ENCODE peak calls at places on chromosomes 11 and 22, in five cellular contexts. One of them, this sample, is unnamed.

GRCh38 chr11:27018902-27019544 is 21.6 kb upstream of the BBOX1 start:
- DNase-seq in mesothelial cell of epicardium: no peak
- DNase-seq in Calu3: no peak
- DNase-seq in lower leg skin: no peak
- DNase-seq in progenitor cell of endocrine pancreas: no peak
- DNase-seq in this sample: no peak

GRCh38 chr11:113668255-113668654 is 37.9 kb downstream of the TMPRSS5 start:
- DNase-seq in lower leg skin: no peak
- DNase-seq in mesothelial cell of epicardium: no peak
- DNase-seq in progenitor cell of endocrine pancreas: no peak
- DNase-seq in Calu3: no peak
- DNase-seq in this sample: no peak

GRCh38 chr11:67387518-67387917 is 4.3 kb upstream of the RAD9A start:
- DNase-seq in progenitor cell of endocrine pancreas: no peak
- DNase-seq in lower leg skin: no peak
- DNase-seq in Calu3: no peak
- DNase-seq in mesothelial cell of epicardium: no peak
- DNase-seq in this sample: no peak

GRCh38 chr11:36162282-36162825 is 126.9 kb downstream of the COMMD9 start:
- DNase-seq in lower leg skin: no peak
- DNase-seq in Calu3: no peak
- DNase-seq in mesothelial cell of epicardium: no peak
- DNase-seq in progenitor cell of endocrine pancreas: no peak
- DNase-seq in this sample: no peak

GRCh38 chr22:22089459-22090308 is 107.1 kb upstream of the TOP3B start:
- DNase-seq in mesothelial cell of epicardium: no peak
- DNase-seq in lower leg skin: no peak
- DNase-seq in Calu3: no peak
- DNase-seq in progenitor cell of endocrine pancreas: no peak
- DNase-seq in this sample: no peak

GRCh38 chr11:46277623-46278386 is at the start of gene CREB3L1:
- DNase-seq in mesothelial cell of epicardium: no peak
- DNase-seq in Calu3: no peak
- DNase-seq in progenitor cell of endocrine pancreas: no peak
- DNase-seq in lower leg skin: no peak
- DNase-seq in this sample: no peak

GRCh38 chr11:17164361-17165246 is 43.2 kb downstream of the PIK3C2A start:
- DNase-seq in mesothelial cell of epicardium: no peak
- DNase-seq in lower leg skin: no peak
- DNase-seq in Calu3: peak
- DNase-seq in progenitor cell of endocrine pancreas: no peak
- DNase-seq in this sample: no peak

GRCh38 chr22:36383110-36383581 is 4.6 kb downstream of the MYH9 start:
- DNase-seq in lower leg skin: no peak
- DNase-seq in Calu3: peak
- DNase-seq in mesothelial cell of epicardium: no peak
- DNase-seq in progenitor cell of endocrine pancreas: no peak
- DNase-seq in this sample: no peak

GRCh38 chr11:2137202-2138071 is 1.8 kb downstream of the IGF2 start:
- DNase-seq in progenitor cell of endocrine pancreas: no peak
- DNase-seq in lower leg skin: no peak
- DNase-seq in Calu3: peak
- DNase-seq in mesothelial cell of epicardium: peak
- DNase-seq in this sample: no peak

GRCh38 chr22:44493206-44493605 is 4.8 kb downstream of the RTL6 start:
- DNase-seq in progenitor cell of endocrine pancreas: no peak
- DNase-seq in mesothelial cell of epicardium: no peak
- DNase-seq in Calu3: no peak
- DNase-seq in lower leg skin: no peak
- DNase-seq in this sample: no peak

GRCh38 chr22:25923952-25924351 is 182.0 kb downstream of the MYO18B start:
- DNase-seq in mesothelial cell of epicardium: no peak
- DNase-seq in lower leg skin: no peak
- DNase-seq in progenitor cell of endocrine pancreas: no peak
- DNase-seq in Calu3: no peak
- DNase-seq in this sample: peak

GRCh38 chr11:2395856-2396255 is 4.7 kb upstream of the TSSC4 start:
- DNase-seq in mesothelial cell of epicardium: no peak
- DNase-seq in lower leg skin: no peak
- DNase-seq in progenitor cell of endocrine pancreas: no peak
- DNase-seq in Calu3: no peak
- DNase-seq in this sample: no peak

GRCh38 chr11:1653541-1654387 is 24.2 kb downstream of the KRTAP5-5 start:
- DNase-seq in lower leg skin: no peak
- DNase-seq in mesothelial cell of epicardium: no peak
- DNase-seq in progenitor cell of endocrine pancreas: no peak
- DNase-seq in Calu3: no peak
- DNase-seq in this sample: peak

GRCh38 chr22:48799227-48799970 is 1028.3 kb downstream of the BRD1 start:
- DNase-seq in Calu3: no peak
- DNase-seq in mesothelial cell of epicardium: no peak
- DNase-seq in lower leg skin: no peak
- DNase-seq in progenitor cell of endocrine pancreas: no peak
- DNase-seq in this sample: no peak

GRCh38 chr11:35484435-35484834 is 41.0 kb downstream of the PAMR1 start:
- DNase-seq in mesothelial cell of epicardium: no peak
- DNase-seq in progenitor cell of endocrine pancreas: no peak
- DNase-seq in Calu3: no peak
- DNase-seq in lower leg skin: no peak
- DNase-seq in this sample: no peak

GRCh38 chr11:58576792-58577440 is 1.3 kb upstream of the LPXN start:
- DNase-seq in lower leg skin: no peak
- DNase-seq in progenitor cell of endocrine pancreas: no peak
- DNase-seq in mesothelial cell of epicardium: no peak
- DNase-seq in Calu3: no peak
- DNase-seq in this sample: no peak

GRCh38 chr11:111310088-111310487 is 11.7 kb downstream of the POU2AF3 start:
- DNase-seq in Calu3: no peak
- DNase-seq in progenitor cell of endocrine pancreas: no peak
- DNase-seq in lower leg skin: no peak
- DNase-seq in mesothelial cell of epicardium: no peak
- DNase-seq in this sample: no peak

GRCh38 chr11:77036398-77036797 is 2.2 kb downstream of the B3GNT6 start:
- DNase-seq in Calu3: no peak
- DNase-seq in lower leg skin: no peak
- DNase-seq in mesothelial cell of epicardium: no peak
- DNase-seq in progenitor cell of endocrine pancreas: no peak
- DNase-seq in this sample: no peak

GRCh38 chr11:27317751-27318150 is 45.3 kb downstream of the CCDC34 start:
- DNase-seq in lower leg skin: no peak
- DNase-seq in Calu3: peak
- DNase-seq in mesothelial cell of epicardium: no peak
- DNase-seq in progenitor cell of endocrine pancreas: no peak
- DNase-seq in this sample: no peak

GRCh38 chr11:99489561-99489960 is 468.8 kb downstream of the CNTN5 start:
- DNase-seq in mesothelial cell of epicardium: no peak
- DNase-seq in lower leg skin: no peak
- DNase-seq in progenitor cell of endocrine pancreas: no peak
- DNase-seq in Calu3: no peak
- DNase-seq in this sample: no peak

GRCh38 chr22:26476705-26477340 is 6.8 kb downstream of the HPS4 start:
- DNase-seq in lower leg skin: no peak
- DNase-seq in Calu3: no peak
- DNase-seq in progenitor cell of endocrine pancreas: no peak
- DNase-seq in mesothelial cell of epicardium: no peak
- DNase-seq in this sample: no peak

GRCh38 chr11:44437122-44437521 is 127.2 kb upstream of the ALX4 start:
- DNase-seq in mesothelial cell of epicardium: no peak
- DNase-seq in lower leg skin: no peak
- DNase-seq in progenitor cell of endocrine pancreas: no peak
- DNase-seq in Calu3: no peak
- DNase-seq in this sample: no peak

GRCh38 chr22:49406047-49406650 is 421.5 kb downstream of the BRD1 start:
- DNase-seq in mesothelial cell of epicardium: no peak
- DNase-seq in lower leg skin: peak
- DNase-seq in Calu3: no peak
- DNase-seq in progenitor cell of endocrine pancreas: no peak
- DNase-seq in this sample: peak

GRCh38 chr11:73327812-73328364 is 19.8 kb downstream of the ARHGEF17 start:
- DNase-seq in mesothelial cell of epicardium: no peak
- DNase-seq in progenitor cell of endocrine pancreas: no peak
- DNase-seq in Calu3: no peak
- DNase-seq in lower leg skin: no peak
- DNase-seq in this sample: no peak

GRCh38 chr22:31243339-31244043 is 31.4 kb downstream of the LIMK2 start:
- DNase-seq in Calu3: peak
- DNase-seq in lower leg skin: no peak
- DNase-seq in progenitor cell of endocrine pancreas: no peak
- DNase-seq in mesothelial cell of epicardium: no peak
- DNase-seq in this sample: no peak

GRCh38 chr22:31240011-31240410 is 27.9 kb downstream of the LIMK2 start:
- DNase-seq in lower leg skin: no peak
- DNase-seq in Calu3: no peak
- DNase-seq in mesothelial cell of epicardium: no peak
- DNase-seq in progenitor cell of endocrine pancreas: no peak
- DNase-seq in this sample: no peak

GRCh38 chr22:31244044-31244942 is 32.2 kb downstream of the LIMK2 start:
- DNase-seq in mesothelial cell of epicardium: peak
- DNase-seq in Calu3: peak
- DNase-seq in lower leg skin: no peak
- DNase-seq in progenitor cell of endocrine pancreas: no peak
- DNase-seq in this sample: no peak

GRCh38 chr22:31241200-31241599 is 29.1 kb downstream of the LIMK2 start:
- DNase-seq in mesothelial cell of epicardium: no peak
- DNase-seq in lower leg skin: no peak
- DNase-seq in progenitor cell of endocrine pancreas: no peak
- DNase-seq in Calu3: peak
- DNase-seq in this sample: no peak

DNA sequence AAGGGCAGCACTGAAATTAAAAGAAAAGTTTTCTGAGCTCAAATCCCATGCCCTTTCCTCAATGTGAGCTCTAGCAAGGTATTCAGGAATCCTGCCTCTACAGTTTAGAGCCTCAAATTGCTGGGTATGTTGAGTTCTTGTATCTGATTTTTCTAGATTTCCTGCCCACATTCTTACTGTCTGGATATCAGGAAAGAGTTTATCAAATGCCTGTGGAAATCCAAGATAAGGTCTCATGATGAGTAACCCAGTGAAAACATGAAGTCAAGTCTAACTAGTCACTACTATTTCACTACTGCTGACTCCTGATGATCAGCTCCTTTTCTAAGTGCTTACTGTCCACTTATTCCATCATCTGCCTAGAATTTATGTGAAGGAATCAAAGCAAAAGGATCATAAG is 29.8 kb downstream of the LIMK2 start:
- DNase-seq in Calu3: no peak
- DNase-seq in lower leg skin: no peak
- DNase-seq in progenitor cell of endocrine pancreas: no peak
- DNase-seq in mesothelial cell of epicardium: no peak
- DNase-seq in this sample: no peak
- TF ChIP-seq CTCF in Calu3: no peak
- TF ChIP-seq CTCF in lower leg skin: no peak
- TF ChIP-seq CTCF in progenitor cell of endocrine pancreas: no peak
- TF ChIP-seq CTCF in mesothelial cell of epicardium: peak
- TF ChIP-seq CTCF in this sample: no peak

DNA sequence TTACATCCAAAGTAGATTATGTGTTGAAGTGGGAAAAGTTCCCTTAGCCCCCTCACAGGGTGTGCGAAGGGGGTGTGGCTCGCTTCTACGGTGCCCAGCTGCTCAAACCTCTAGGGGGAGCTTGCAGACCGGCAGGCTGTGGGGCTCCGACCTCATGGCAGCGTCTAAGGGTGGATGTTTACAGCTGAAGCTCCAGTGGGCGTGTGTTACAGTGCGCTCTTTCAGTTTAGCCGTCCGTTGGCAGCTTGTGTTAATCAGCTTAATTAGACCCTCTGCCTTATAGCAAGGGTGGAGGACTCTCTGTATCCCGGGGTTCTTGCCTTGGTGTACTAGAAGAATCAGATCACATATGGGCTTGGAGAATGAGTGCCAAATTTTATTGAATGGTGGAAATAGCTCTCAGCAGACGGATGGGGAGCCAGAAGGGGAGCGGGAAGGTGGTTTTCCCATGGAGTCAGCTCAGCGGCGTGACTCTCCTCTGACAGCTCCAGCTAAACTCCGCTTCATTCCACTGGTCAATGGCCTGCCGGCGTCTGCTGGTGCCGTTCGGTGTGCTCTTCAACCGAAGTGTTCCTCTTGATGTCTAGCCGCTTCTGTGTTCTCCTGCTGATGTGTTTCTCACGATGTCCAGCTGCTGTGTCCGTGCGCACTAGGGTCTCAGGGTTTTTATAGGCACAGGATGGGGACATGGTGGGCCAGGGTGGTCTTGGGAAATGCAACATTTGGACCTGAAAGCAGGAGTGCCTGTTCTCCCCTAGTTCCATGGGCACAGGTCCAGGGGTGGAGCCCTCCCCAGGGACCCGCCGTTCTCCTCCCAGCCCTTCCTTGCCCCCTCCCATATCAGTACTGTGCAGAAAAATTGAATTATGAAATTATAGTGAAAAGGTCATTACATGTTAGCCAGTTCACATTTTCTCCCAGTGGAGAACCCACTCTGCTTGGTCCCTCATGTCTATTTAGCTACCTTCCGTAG is 28.6 kb upstream of the OR10G7 start:
- DNase-seq in mesothelial cell of epicardium: no peak
- DNase-seq in progenitor cell of endocrine pancreas: peak
- DNase-seq in lower leg skin: peak
- DNase-seq in Calu3: peak
- DNase-seq in this sample: no peak
- TF ChIP-seq CTCF in mesothelial cell of epicardium: peak
- TF ChIP-seq CTCF in progenitor cell of endocrine pancreas: peak
- TF ChIP-seq CTCF in lower leg skin: no peak
- TF ChIP-seq CTCF in Calu3: no peak
- TF ChIP-seq CTCF in this sample: peak

DNA sequence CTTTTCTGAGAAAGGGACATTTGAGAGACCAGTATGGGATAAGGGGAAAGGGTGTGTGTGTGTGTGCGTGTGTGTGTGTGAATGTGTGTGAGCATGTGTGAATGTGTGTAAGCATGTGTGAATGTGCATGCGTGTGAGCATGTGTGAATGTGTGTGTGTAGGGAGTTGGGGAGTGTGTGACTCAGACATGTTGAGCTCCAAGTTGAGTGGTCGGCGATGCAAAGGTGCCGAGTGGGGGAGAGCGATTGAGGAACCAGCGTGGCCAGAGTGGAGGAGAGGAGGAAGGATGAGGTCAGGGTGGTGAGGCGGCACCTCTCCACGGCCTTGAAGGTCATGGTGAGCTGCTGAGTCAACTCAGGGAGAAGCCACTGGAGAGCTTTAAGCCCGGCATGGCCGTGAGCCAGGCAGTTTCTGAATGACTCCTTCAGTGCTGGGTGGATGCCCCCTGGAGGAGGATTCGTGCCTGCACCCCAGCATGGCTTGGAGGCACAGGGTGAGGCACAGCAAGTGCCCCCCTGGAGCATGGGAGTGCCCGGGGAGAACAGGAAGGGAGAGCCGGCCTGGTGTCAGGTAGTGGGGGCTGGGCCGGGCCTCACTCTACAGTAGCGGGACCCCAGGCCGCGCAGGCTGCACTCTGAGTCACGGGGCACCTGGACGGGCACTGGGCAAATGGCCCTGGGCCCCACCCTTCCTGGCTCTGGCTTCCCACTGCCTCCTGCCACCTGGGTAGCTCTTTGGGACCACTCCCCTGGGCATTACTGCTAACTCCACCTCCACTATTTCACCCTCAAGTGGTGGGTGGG is 8.2 kb upstream of the CCDC88B start:
- DNase-seq in Calu3: peak
- DNase-seq in lower leg skin: no peak
- DNase-seq in mesothelial cell of epicardium: no peak
- DNase-seq in progenitor cell of endocrine pancreas: no peak
- DNase-seq in this sample: no peak
- TF ChIP-seq CTCF in Calu3: peak
- TF ChIP-seq CTCF in lower leg skin: no peak
- TF ChIP-seq CTCF in mesothelial cell of epicardium: no peak
- TF ChIP-seq CTCF in progenitor cell of endocrine pancreas: peak
- TF ChIP-seq CTCF in this sample: peak

GRCh38 chr11:4826425-4826824 is 5.3 kb downstream of the OR51F2 start:
- DNase-seq in mesothelial cell of epicardium: no peak
- DNase-seq in progenitor cell of endocrine pancreas: no peak
- DNase-seq in lower leg skin: no peak
- DNase-seq in Calu3: no peak
- DNase-seq in this sample: no peak
- TF ChIP-seq CTCF in mesothelial cell of epicardium: no peak
- TF ChIP-seq CTCF in progenitor cell of endocrine pancreas: peak
- TF ChIP-seq CTCF in lower leg skin: no peak
- TF ChIP-seq CTCF in Calu3: peak
- TF ChIP-seq CTCF in this sample: peak

This sample was measured in type B pancreatic cell.